ENCODE peak calls at places on chromosomes 3 and 15, in seven cellular contexts. Y, Q, F, K, M, A and R are unnamed samples.

GRCh38 chr3:79380581-79380980 is 387.2 kb downstream of the ROBO1 start:
- DNase-seq in Y (no peak), Q (no peak), F (no peak), K (no peak), M (no peak), A (no peak), R (no peak)

GRCh38 chr15:67506775-67507747 is 13.9 kb upstream of the C15orf61 start:
- DNase-seq in Y (no peak), Q (no peak), F (peak), K (no peak), M (no peak), A (no peak), R (no peak)

GRCh38 chr15:86327230-86327865 is 247.7 kb downstream of the AGBL1 start:
- DNase-seq in Y (no peak), Q (no peak), F (no peak), K (no peak), M (no peak), A (no peak), R (no peak)

GRCh38 chr3:63662500-63662899 is 10.0 kb downstream of the SNTN start:
- DNase-seq in Y (peak), Q (no peak), F (peak), K (no peak), M (no peak), A (no peak), R (no peak)

GRCh38 chr3:17025594-17026139 is 140.9 kb downstream of the PLCL2 start:
- DNase-seq in Y (no peak), Q (no peak), F (no peak), K (no peak), M (no peak), A (no peak), R (no peak)

GRCh38 chr3:6770376-6770648 is 90.6 kb upstream of the GRM7 start:
- DNase-seq in Y (no peak), Q (no peak), F (no peak), K (no peak), M (no peak), A (no peak), R (no peak)

GRCh38 chr3:123678108-123678511 is 93.3 kb upstream of the HACD2 start:
- DNase-seq in Y (no peak), Q (no peak), F (peak), K (no peak), M (no peak), A (peak), R (no peak)

GRCh38 chr3:119318871-119319270 is 24.7 kb downstream of the ARHGAP31 start:
- DNase-seq in Y (no peak), Q (no peak), F (peak), K (no peak), M (no peak), A (no peak), R (no peak)

GRCh38 chr3:9037113-9037715 is 73.9 kb upstream of the RAD18 start:
- DNase-seq in Y (no peak), Q (peak), F (no peak), K (no peak), M (no peak), A (no peak), R (no peak)

GRCh38 chr15:84949043-84949442 is 32.6 kb upstream of the PDE8A start:
- DNase-seq in Y (no peak), Q (no peak), F (peak), K (no peak), M (no peak), A (no peak), R (no peak)